ENCODE peak calls at places on chromosomes 1 and 21, in five cellular contexts. One of them, this sample, is unnamed.

GRCh38 chr1:161216945-161217712 is 2.0 kb downstream of the FCER1G start:
- DNase-seq in IMR-90: peak
- DNase-seq in cardiac fibroblast: peak
- DNase-seq in cardiac muscle cell: peak
- DNase-seq in hepatocyte: no peak
- DNase-seq in this sample: peak

GRCh38 chr1:77096496-77097255 is 122.6 kb downstream of the PIGK start:
- DNase-seq in cardiac fibroblast: no peak
- DNase-seq in hepatocyte: no peak
- DNase-seq in cardiac muscle cell: no peak
- DNase-seq in IMR-90: no peak
- DNase-seq in this sample: no peak

GRCh38 chr1:54965624-54966340 is 14.6 kb upstream of the TMEM61 start:
- DNase-seq in IMR-90: peak
- DNase-seq in hepatocyte: no peak
- DNase-seq in cardiac fibroblast: peak
- DNase-seq in cardiac muscle cell: peak
- DNase-seq in this sample: peak

GRCh38 chr1:220700591-220701179 is 10.5 kb downstream of the C1orf115 start:
- DNase-seq in hepatocyte: no peak
- DNase-seq in cardiac fibroblast: peak
- DNase-seq in IMR-90: no peak
- DNase-seq in cardiac muscle cell: peak
- DNase-seq in this sample: no peak

GRCh38 chr1:115530407-115530806 is 111.4 kb upstream of the VANGL1 start:
- DNase-seq in cardiac muscle cell: no peak
- DNase-seq in IMR-90: peak
- DNase-seq in cardiac fibroblast: peak
- DNase-seq in hepatocyte: no peak
- DNase-seq in this sample: peak

GRCh38 chr1:150221552-150221951 is 14.4 kb downstream of the ANP32E start:
- DNase-seq in hepatocyte: peak
- DNase-seq in IMR-90: peak
- DNase-seq in cardiac fibroblast: peak
- DNase-seq in cardiac muscle cell: peak
- DNase-seq in this sample: peak

GRCh38 chr1:186775031-186775430 is 53.7 kb upstream of the PLA2G4A start:
- DNase-seq in cardiac muscle cell: no peak
- DNase-seq in IMR-90: no peak
- DNase-seq in cardiac fibroblast: no peak
- DNase-seq in hepatocyte: no peak
- DNase-seq in this sample: no peak

GRCh38 chr1:228783415-228784045 is 48.3 kb downstream of the RHOU start:
- DNase-seq in IMR-90: no peak
- DNase-seq in cardiac muscle cell: peak
- DNase-seq in hepatocyte: peak
- DNase-seq in cardiac fibroblast: no peak
- DNase-seq in this sample: no peak

GRCh38 chr1:22941257-22941656 is 31.4 kb downstream of the LACTBL1 start:
- DNase-seq in cardiac fibroblast: no peak
- DNase-seq in IMR-90: no peak
- DNase-seq in cardiac muscle cell: no peak
- DNase-seq in hepatocyte: no peak
- DNase-seq in this sample: no peak

GRCh38 chr1:47611992-47612391 is 174.1 kb downstream of the FOXD2 start:
- DNase-seq in cardiac muscle cell: no peak
- DNase-seq in cardiac fibroblast: no peak
- DNase-seq in IMR-90: no peak
- DNase-seq in hepatocyte: no peak
- DNase-seq in this sample: no peak

GRCh38 chr1:155323729-155324040 is 3.0 kb downstream of the RUSC1 start:
- DNase-seq in cardiac fibroblast: peak
- DNase-seq in hepatocyte: peak
- DNase-seq in cardiac muscle cell: peak
- DNase-seq in IMR-90: peak
- DNase-seq in this sample: peak

GRCh38 chr21:32558131-32558530 is 27.2 kb downstream of the TCP10L start:
- DNase-seq in IMR-90: no peak
- DNase-seq in cardiac fibroblast: no peak
- DNase-seq in cardiac muscle cell: no peak
- DNase-seq in hepatocyte: no peak
- DNase-seq in this sample: no peak

GRCh38 chr21:14900058-14900457 is 164.7 kb downstream of the NRIP1 start:
- DNase-seq in IMR-90: peak
- DNase-seq in cardiac muscle cell: no peak
- DNase-seq in cardiac fibroblast: no peak
- DNase-seq in hepatocyte: no peak
- DNase-seq in this sample: no peak

GRCh38 chr1:67570473-67571143 is 114.4 kb upstream of the GADD45A start:
- DNase-seq in cardiac muscle cell: peak
- DNase-seq in IMR-90: peak
- DNase-seq in cardiac fibroblast: peak
- DNase-seq in hepatocyte: peak
- DNase-seq in this sample: peak

GRCh38 chr1:70075751-70076150 is 129.6 kb downstream of the LRRC40 start:
- DNase-seq in cardiac muscle cell: no peak
- DNase-seq in hepatocyte: no peak
- DNase-seq in IMR-90: no peak
- DNase-seq in cardiac fibroblast: no peak
- DNase-seq in this sample: no peak

GRCh38 chr1:200896571-200897187 is 2.0 kb downstream of the INAVA start:
- DNase-seq in cardiac fibroblast: no peak
- DNase-seq in IMR-90: no peak
- DNase-seq in hepatocyte: peak
- DNase-seq in cardiac muscle cell: peak
- DNase-seq in this sample: no peak

GRCh38 chr21:44773291-44773932 is 28.2 kb downstream of the UBE2G2 start:
- DNase-seq in hepatocyte: no peak
- DNase-seq in cardiac muscle cell: no peak
- DNase-seq in IMR-90: no peak
- DNase-seq in cardiac fibroblast: no peak
- DNase-seq in this sample: no peak

GRCh38 chr1:46656643-46657042 is 11.5 kb downstream of the ATPAF1 start:
- DNase-seq in cardiac muscle cell: no peak
- DNase-seq in hepatocyte: no peak
- DNase-seq in cardiac fibroblast: no peak
- DNase-seq in IMR-90: no peak
- DNase-seq in this sample: no peak

GRCh38 chr1:21184266-21184665 is 7.6 kb upstream of the EIF4G3 start:
- DNase-seq in hepatocyte: no peak
- DNase-seq in cardiac muscle cell: no peak
- DNase-seq in cardiac fibroblast: no peak
- DNase-seq in IMR-90: no peak
- DNase-seq in this sample: no peak

GRCh38 chr21:41369105-41369914 is 7.5 kb downstream of the MX2 start:
- DNase-seq in hepatocyte: peak
- DNase-seq in cardiac fibroblast: peak
- DNase-seq in IMR-90: no peak
- DNase-seq in cardiac muscle cell: peak
- DNase-seq in this sample: peak

GRCh38 chr1:103367186-103367585 is 158.3 kb upstream of the RNPC3 start:
- DNase-seq in IMR-90: no peak
- DNase-seq in cardiac muscle cell: no peak
- DNase-seq in cardiac fibroblast: no peak
- DNase-seq in hepatocyte: no peak
- DNase-seq in this sample: no peak

GRCh38 chr1:26788515-26788785 is 700 bp downstream of the PIGV start:
- DNase-seq in IMR-90: no peak
- DNase-seq in cardiac muscle cell: no peak
- DNase-seq in hepatocyte: no peak
- DNase-seq in cardiac fibroblast: no peak
- DNase-seq in this sample: no peak

GRCh38 chr1:168341576-168341975 is 60.9 kb downstream of the TBX19 start:
- DNase-seq in cardiac fibroblast: peak
- DNase-seq in IMR-90: peak
- DNase-seq in hepatocyte: no peak
- DNase-seq in cardiac muscle cell: peak
- DNase-seq in this sample: peak

GRCh38 chr1:172909606-172910326 is 141.0 kb downstream of the TNFSF18 start:
- DNase-seq in cardiac fibroblast: peak
- DNase-seq in hepatocyte: no peak
- DNase-seq in IMR-90: peak
- DNase-seq in cardiac muscle cell: peak
- DNase-seq in this sample: peak

GRCh38 chr1:235946570-235946981 is 79.9 kb upstream of the LYST start:
- DNase-seq in hepatocyte: no peak
- DNase-seq in cardiac fibroblast: peak
- DNase-seq in IMR-90: peak
- DNase-seq in cardiac muscle cell: no peak
- DNase-seq in this sample: peak

GRCh38 chr1:109235137-109235536 is 14.2 kb upstream of the CELSR2 start:
- DNase-seq in IMR-90: no peak
- DNase-seq in hepatocyte: no peak
- DNase-seq in cardiac fibroblast: no peak
- DNase-seq in cardiac muscle cell: no peak
- DNase-seq in this sample: no peak

GRCh38 chr1:214123061-214123784 is 135.4 kb downstream of the PROX1 start:
- DNase-seq in cardiac fibroblast: peak
- DNase-seq in IMR-90: peak
- DNase-seq in hepatocyte: peak
- DNase-seq in cardiac muscle cell: peak
- DNase-seq in this sample: peak

GRCh38 chr1:67766117-67766978 is 66.9 kb downstream of the GNG12 start:
- DNase-seq in IMR-90: peak
- DNase-seq in cardiac muscle cell: peak
- DNase-seq in hepatocyte: peak
- DNase-seq in cardiac fibroblast: peak
- DNase-seq in this sample: peak

GRCh38 chr1:160682983-160683886 is 28.4 kb downstream of the CD48 start:
- DNase-seq in cardiac fibroblast: peak
- DNase-seq in IMR-90: no peak
- DNase-seq in hepatocyte: no peak
- DNase-seq in cardiac muscle cell: peak
- DNase-seq in this sample: peak

DNA sequence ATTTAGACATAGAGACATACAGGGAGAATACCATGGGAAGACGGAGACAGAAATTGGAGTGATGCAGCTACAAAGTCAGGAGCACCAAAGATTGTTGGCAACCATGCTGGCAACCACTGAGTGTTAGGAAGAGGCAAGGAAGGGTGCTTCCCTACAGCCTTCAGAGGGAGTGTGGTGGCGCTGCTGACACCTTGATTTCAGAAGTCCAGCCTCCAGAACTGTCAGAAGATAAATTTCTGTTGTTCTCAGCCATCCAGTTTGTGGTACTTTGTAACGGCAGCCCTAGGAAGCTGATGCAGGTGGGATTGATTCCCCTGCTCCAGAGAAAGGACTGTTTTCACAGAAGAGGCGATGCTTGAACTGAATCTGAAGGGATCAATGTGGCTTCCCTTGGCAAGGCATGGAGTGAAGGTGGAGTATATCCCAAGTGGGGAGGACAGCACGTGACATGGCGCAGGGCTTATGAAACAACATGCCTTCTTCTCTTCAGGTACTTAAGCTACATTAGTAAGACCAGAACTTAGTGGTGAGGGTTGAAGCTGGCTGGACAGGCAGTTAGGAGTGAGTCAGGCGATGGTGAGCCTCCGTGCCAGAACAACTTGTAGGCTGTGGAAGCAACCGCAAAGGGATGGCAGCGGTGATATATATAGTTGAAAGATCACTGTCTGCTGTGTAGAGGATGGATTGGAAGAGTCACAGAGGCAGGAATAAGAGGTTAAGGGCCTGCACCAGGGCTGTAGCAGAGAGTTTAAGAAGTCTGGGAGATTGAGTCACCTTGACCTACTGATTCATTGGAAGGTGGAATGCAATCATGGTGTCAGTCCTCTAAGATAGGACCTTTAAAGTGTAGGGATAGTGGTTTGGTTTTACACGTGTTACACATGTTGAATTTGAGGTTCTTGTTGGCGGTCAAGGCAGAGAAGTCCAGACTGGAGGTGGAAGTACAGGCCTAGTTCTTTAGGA is 2.1 kb downstream of the LEPR start:
- DNase-seq in cardiac muscle cell: peak
- DNase-seq in hepatocyte: no peak
- DNase-seq in IMR-90: peak
- DNase-seq in cardiac fibroblast: peak
- DNase-seq in this sample: peak
- H3K4me3 ChIP-seq in cardiac muscle cell: peak
- H3K4me3 ChIP-seq in hepatocyte: peak
- H3K4me3 ChIP-seq in IMR-90: no peak
- H3K4me3 ChIP-seq in cardiac fibroblast: peak
- H3K4me3 ChIP-seq in this sample: peak

GRCh38 chr1:45304311-45305081 is 22.2 kb upstream of the HPDL start:
- DNase-seq in cardiac fibroblast: no peak
- DNase-seq in hepatocyte: peak
- DNase-seq in cardiac muscle cell: peak
- DNase-seq in IMR-90: peak
- DNase-seq in this sample: no peak
- TF ChIP-seq CTCF in cardiac fibroblast: no peak
- TF ChIP-seq CTCF in hepatocyte: no peak
- TF ChIP-seq CTCF in cardiac muscle cell: no peak
- TF ChIP-seq CTCF in IMR-90: no peak
- TF ChIP-seq CTCF in this sample: no peak

DNA sequence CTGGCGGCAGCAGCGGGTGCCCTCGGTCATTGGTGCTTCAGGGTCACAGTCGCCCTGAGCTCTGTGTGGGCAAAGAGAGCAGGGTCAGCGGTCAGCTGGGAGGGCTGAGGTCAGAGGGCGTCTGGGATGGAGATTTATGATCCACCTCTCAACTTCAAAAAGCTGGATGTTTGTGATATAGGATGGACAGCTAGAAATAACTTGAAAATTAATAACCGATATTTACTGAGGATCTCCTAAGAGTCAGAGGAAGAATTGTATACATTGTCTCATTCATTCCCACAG is 2.0 kb downstream of the LEFTY1 start:
- DNase-seq in IMR-90: no peak
- DNase-seq in cardiac fibroblast: no peak
- DNase-seq in cardiac muscle cell: no peak
- DNase-seq in hepatocyte: no peak
- DNase-seq in this sample: no peak
- H3K4me3 ChIP-seq in IMR-90: no peak
- H3K4me3 ChIP-seq in cardiac fibroblast: no peak
- H3K4me3 ChIP-seq in cardiac muscle cell: no peak
- H3K4me3 ChIP-seq in hepatocyte: no peak
- H3K4me3 ChIP-seq in this sample: no peak

GRCh38 chr1:98211271-98211840 is 290.5 kb upstream of the DPYD start:
- DNase-seq in IMR-90: no peak
- DNase-seq in cardiac muscle cell: no peak
- DNase-seq in cardiac fibroblast: no peak
- DNase-seq in hepatocyte: no peak
- DNase-seq in this sample: no peak

GRCh38 chr1:98210064-98210463 is 289.2 kb upstream of the DPYD start:
- DNase-seq in hepatocyte: no peak
- DNase-seq in cardiac muscle cell: peak
- DNase-seq in cardiac fibroblast: peak
- DNase-seq in IMR-90: peak
- DNase-seq in this sample: peak

GRCh38 chr1:98205291-98206017 is 284.6 kb upstream of the DPYD start:
- DNase-seq in hepatocyte: no peak
- DNase-seq in cardiac fibroblast: no peak
- DNase-seq in IMR-90: no peak
- DNase-seq in cardiac muscle cell: no peak
- DNase-seq in this sample: no peak

DNA sequence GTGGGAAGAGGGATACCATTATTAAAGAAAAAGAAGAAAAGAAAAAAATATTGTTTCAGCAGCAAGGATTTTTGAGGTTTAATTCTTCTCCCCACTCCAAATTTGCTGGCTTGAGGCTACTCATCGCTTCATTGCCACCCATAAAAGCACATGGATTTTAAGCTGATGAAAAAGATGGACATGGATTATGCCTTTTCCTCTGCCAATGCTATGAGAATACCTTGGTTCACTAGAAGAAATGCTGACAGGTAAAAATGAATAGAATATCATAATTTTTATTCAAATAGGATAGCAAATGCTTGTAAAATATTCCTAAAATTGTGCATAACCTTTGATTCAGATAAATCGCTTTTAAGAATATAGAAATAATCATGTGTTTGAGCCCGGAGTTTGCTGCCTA is 289.7 kb upstream of the DPYD start:
- DNase-seq in cardiac muscle cell: no peak
- DNase-seq in hepatocyte: no peak
- DNase-seq in IMR-90: no peak
- DNase-seq in cardiac fibroblast: no peak
- DNase-seq in this sample: no peak
- TF ChIP-seq CTCF in cardiac muscle cell: no peak
- TF ChIP-seq CTCF in hepatocyte: no peak
- TF ChIP-seq CTCF in IMR-90: no peak
- TF ChIP-seq CTCF in cardiac fibroblast: no peak
- TF ChIP-seq CTCF in this sample: no peak

This sample was measured in AG10803.